ENCODE peak calls at places on chromosomes 13 and 19, in five cellular contexts. G is NCI-H748 treated with DMSO at 0.1 percent for 48 hours, H is right lobe of liver, P is left ventricle myocardium inferior, K is WTC11. D is an unnamed sample.

GRCh38 chr19:46610851-46611770 is 10.0 kb downstream of the CALM3 start:
- DNase-seq in K (peak), P (peak), G (no peak), H (peak), D (no peak)

GRCh38 chr19:37669336-37669963 is 14.2 kb upstream of the ZFP30 start:
- DNase-seq in P (no peak), G (no peak), H (no peak), K (no peak), D (no peak)

GRCh38 chr19:927044-927706 is 1.3 kb downstream of the ARID3A start:
- DNase-seq in G (no peak), P (peak), H (peak), K (peak), D (peak)

GRCh38 chr13:98050041-98050466 is 92.8 kb upstream of the FARP1 start:
- DNase-seq in P (no peak), H (no peak), K (no peak), G (peak), D (no peak)

GRCh38 chr19:2076481-2077082 is 19.5 kb downstream of the MOB3A start:
- DNase-seq in H (no peak), G (no peak), P (no peak), K (no peak), D (peak)

GRCh38 chr13:90750957-90751356 is 596.5 kb upstream of the MIR17HG start:
- DNase-seq in G (no peak), P (no peak), H (no peak), K (no peak), D (no peak)

GRCh38 chr19:7874857-7875393 is 735 bp upstream of the PRR36 start:
- DNase-seq in K (peak), G (no peak), H (no peak), P (no peak), D (no peak)

GRCh38 chr13:40895207-40895606 is 105.8 kb downstream of the SLC25A15 start:
- DNase-seq in H (no peak), G (no peak), P (no peak), K (no peak), D (no peak)

D was measured in upper lobe of left lung.